ENCODE peak calls at places on chromosome 20, in four cellular contexts. X is HepG2, F is A549, M is K562. D is an unnamed sample.

GRCh38 chr20:13821876-13822275 is 37.0 kb downstream of the NDUFAF5 start:
- DNase-seq in X (no peak), F (no peak), M (no peak), D (no peak)

GRCh38 chr20:8722277-8722928 is 346.5 kb upstream of the PLCB4 start:
- DNase-seq in X (peak), F (peak), M (peak), D (peak)

GRCh38 chr20:52746190-52746589 is 226.0 kb upstream of the TSHZ2 start:
- DNase-seq in X (no peak), F (no peak), M (no peak), D (no peak)

GRCh38 chr20:52201395-52201794 is 9.8 kb upstream of the ZFP64 start:
- DNase-seq in X (no peak), F (no peak), M (no peak), D (no peak)

GRCh38 chr20:50325215-50325614 is 134.6 kb downstream of the CEBPB start:
- DNase-seq in X (no peak), F (no peak), M (no peak), D (no peak)

GRCh38 chr20:58078741-58079522 is 149.5 kb downstream of the ANKRD60 start:
- DNase-seq in X (no peak), F (no peak), M (no peak), D (no peak)

GRCh38 chr20:51861726-51862466 is 59.6 kb upstream of the SALL4 start:
- DNase-seq in X (no peak), F (no peak), M (no peak), D (no peak)

GRCh38 chr20:62666736-62667529 is 24.6 kb downstream of the SLCO4A1 start:
- DNase-seq in X (peak), F (no peak), M (no peak), D (peak)

GRCh38 chr20:58668901-58669286 is 17.8 kb downstream of the STX16 start:
- DNase-seq in X (no peak), F (no peak), M (no peak), D (no peak)

GRCh38 chr20:9021699-9022098 is 47.2 kb upstream of the PLCB4 start:
- DNase-seq in X (no peak), F (no peak), M (no peak), D (peak)

GRCh38 chr20:44118185-44119034 is 68.6 kb downstream of the JPH2 start:
- DNase-seq in X (no peak), F (no peak), M (no peak), D (no peak)

GRCh38 chr20:63210011-63210605 is 5.8 kb downstream of the YTHDF1 start:
- DNase-seq in X (no peak), F (no peak), M (no peak), D (no peak)

GRCh38 chr20:53319716-53320115 is 273.9 kb downstream of the ZNF217 start:
- DNase-seq in X (no peak), F (no peak), M (no peak), D (no peak)

GRCh38 chr20:47785321-47785899 is at the start of gene SULF2:
- DNase-seq in X (no peak), F (no peak), M (no peak), D (no peak)

GRCh38 chr20:34269996-34270627 is 28.9 kb downstream of the ASIP start:
- DNase-seq in X (no peak), F (no peak), M (no peak), D (no peak)

GRCh38 chr20:16115891-16116577 is 457.2 kb downstream of the KIF16B start:
- DNase-seq in X (no peak), F (no peak), M (no peak), D (no peak)

GRCh38 chr20:41119593-41120561 is 17.5 kb upstream of the PLCG1 start:
- DNase-seq in X (peak), F (no peak), M (no peak), D (no peak)

GRCh38 chr20:23165964-23166363 is 79.8 kb upstream of the CD93 start:
- DNase-seq in X (no peak), F (no peak), M (no peak), D (no peak)

GRCh38 chr20:23166563-23166962 is 80.4 kb upstream of the CD93 start:
- DNase-seq in X (no peak), F (no peak), M (no peak), D (no peak)

GRCh38 chr20:23163562-23163961 is 77.4 kb upstream of the CD93 start:
- DNase-seq in X (no peak), F (no peak), M (no peak), D (no peak)

GRCh38 chr20:23164176-23164601 is 78.1 kb upstream of the CD93 start:
- DNase-seq in X (peak), F (no peak), M (no peak), D (no peak)

DNA sequence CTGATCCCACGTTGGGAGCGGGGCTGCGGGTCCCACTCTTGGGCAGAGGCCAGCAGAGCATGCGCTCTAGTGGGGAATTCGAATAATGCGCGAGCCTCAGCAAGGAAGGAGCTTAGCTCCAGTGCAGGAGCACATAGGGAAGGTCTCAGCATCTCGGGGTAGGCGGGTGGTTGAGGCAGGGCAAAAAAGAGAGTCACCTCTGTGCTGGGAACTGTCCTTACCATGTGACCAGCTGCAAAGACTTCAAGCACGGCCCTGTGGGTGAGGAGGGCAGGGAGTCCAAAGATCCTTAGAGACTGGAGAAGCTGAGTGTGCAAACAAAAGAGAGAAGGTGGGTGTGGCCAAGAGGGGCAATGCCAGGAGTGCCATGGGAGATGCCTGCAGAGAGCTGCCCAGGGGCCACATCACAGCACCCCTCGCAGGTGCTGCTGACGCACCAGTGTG is 79.2 kb upstream of the CD93 start:
- DNase-seq in X (no peak), F (no peak), M (no peak), D (no peak)
- TF ChIP-seq MAZ in X (no peak), F (no peak), M (no peak), D (no peak)

GRCh38 chr20:25308671-25309394 is 60.9 kb downstream of the PYGB start:
- DNase-seq in X (peak), F (no peak), M (peak), D (peak)

GRCh38 chr20:25308083-25308491 is 60.2 kb downstream of the PYGB start:
- DNase-seq in X (no peak), F (no peak), M (no peak), D (no peak)

GRCh38 chr20:25310921-25311728 is 63.2 kb downstream of the PYGB start:
- DNase-seq in X (peak), F (no peak), M (no peak), D (peak)

GRCh38 chr20:25310268-25310920 is 62.5 kb downstream of the PYGB start:
- DNase-seq in X (peak), F (peak), M (peak), D (peak)

DNA sequence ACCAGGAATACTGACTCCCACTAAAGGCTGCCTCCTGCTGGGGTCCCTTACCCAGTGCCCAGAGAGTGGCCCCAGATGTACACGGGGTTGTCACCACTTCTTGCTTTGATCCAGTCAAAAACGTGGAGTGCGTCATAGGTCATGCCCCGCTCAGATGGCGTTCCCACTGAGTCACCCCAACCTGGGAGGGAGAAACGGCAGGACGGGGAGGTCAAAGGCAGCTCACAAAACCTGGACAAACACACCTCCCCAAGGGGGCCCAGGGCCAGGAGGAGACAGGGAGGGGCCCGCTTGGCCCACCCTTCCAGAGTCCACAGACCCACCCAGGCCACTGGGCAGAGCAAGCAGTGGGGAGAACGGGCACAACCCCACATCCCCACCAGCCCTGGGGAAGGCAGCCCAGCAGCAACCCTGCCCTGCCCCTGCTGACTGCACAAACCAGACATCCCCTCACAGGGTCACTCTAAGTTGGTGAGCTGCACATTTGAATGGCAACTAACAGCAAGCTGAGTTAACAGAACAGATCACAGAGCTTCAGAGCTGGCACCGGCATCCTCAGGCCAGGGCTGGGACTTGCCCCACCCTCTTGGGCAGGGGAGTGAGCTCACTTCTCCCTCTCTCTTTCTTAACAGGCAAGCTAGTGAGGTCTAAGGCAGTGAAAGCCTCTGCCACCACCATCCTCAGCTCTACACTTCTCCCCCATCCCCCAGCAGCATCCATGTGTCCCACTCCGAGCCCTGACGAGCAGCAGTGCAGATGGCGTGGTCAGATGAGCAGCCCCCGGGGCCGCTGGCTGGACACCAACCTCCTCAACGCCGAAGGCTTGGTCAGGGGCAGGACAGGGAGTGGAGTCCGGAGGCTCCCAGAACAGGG is 61.7 kb downstream of the PYGB start:
- DNase-seq in X (peak), F (peak), M (peak), D (peak)
- TF ChIP-seq MAZ in X (no peak), F (peak), M (no peak), D (peak)

DNA sequence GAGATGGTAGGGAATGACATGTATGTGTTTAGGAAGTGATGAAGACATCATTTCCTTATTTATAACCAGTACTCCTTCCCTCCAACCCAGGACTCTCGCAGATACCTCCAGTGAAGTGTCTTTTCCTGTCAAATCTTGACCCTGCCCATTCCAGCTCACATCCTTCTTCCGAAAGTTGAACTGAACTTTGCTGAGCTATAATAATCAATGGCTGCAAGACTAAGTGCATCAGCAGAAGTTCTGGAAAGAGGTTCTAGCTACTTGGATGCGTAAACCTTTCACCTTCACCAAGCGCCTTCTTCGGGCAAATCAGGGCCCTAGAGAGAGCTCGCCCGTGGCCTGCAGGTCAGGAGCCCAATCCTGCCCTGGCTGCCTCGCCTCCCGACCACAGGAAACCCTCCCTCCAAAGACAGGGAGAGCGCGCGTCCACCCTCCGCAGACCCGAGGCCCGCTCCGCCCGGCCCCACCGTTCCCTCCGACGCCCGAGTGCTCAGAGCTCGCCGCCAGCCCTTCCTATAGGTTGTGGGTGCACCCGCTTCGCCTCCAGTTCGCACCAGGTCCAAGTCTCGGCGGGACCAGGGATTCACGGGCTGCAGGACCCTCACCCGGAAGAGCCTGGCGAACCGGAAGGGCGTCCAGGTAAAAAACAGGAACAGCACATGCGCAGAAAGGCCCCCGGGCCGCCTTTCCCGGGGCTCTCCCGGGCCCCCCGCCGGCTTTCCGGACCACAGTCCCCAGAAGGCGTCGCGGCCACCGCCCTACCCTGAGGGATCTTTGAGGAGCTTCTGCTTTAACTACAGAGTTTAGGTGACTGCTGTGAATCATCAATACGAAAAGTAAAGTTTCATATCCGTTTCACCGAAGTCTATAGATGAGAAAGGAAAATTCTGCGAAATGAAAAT is at the start of gene ZNF334:
- DNase-seq in X (peak), F (no peak), M (peak), D (peak)
- TF ChIP-seq MAZ in X (no peak), F (no peak), M (no peak), D (no peak)

DNA sequence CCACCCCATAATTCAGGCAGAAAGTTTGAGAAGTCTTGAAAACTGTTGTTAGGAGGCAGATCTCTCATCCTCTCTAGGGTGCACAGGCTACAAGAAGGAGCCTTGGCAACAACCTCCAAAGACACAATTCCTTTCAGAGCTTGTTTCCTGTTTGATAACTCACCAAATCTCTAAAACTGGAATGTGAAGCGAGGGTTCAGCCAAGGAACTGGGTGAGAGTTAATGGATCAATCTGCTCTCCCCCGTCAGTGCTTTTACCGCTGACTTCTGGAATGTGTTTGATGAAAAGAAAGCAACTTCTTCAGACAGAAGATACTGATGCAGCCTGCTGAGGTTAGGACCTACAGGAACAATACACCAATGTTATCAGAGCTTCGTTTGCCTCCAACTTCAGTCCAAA is 171.8 kb upstream of the BMP2 start:
- DNase-seq in X (no peak), F (no peak), M (no peak), D (peak)
- TF ChIP-seq MAZ in X (no peak), F (no peak), M (no peak), D (no peak)

GRCh38 chr20:18046535-18046934 is 11.2 kb downstream of the OVOL2 start:
- DNase-seq in X (no peak), F (no peak), M (no peak), D (no peak)
- TF ChIP-seq MAZ in X (no peak), F (no peak), M (no peak), D (no peak)

GRCh38 chr20:5511505-5511904 is 194.8 kb upstream of the PROKR2 start:
- DNase-seq in X (no peak), F (no peak), M (no peak), D (no peak)

GRCh38 chr20:5510446-5510845 is 193.7 kb upstream of the PROKR2 start:
- DNase-seq in X (no peak), F (no peak), M (no peak), D (no peak)

GRCh38 chr20:5511930-5512329 is 195.2 kb upstream of the PROKR2 start:
- DNase-seq in X (no peak), F (no peak), M (no peak), D (no peak)

GRCh38 chr20:5511082-5511481 is 194.3 kb upstream of the PROKR2 start:
- DNase-seq in X (no peak), F (no peak), M (no peak), D (no peak)

GRCh38 chr20:5513975-5514516 is 197.3 kb upstream of the PROKR2 start:
- DNase-seq in X (peak), F (peak), M (no peak), D (peak)
- TF ChIP-seq MAZ in X (peak), F (no peak), M (no peak), D (no peak)

DNA sequence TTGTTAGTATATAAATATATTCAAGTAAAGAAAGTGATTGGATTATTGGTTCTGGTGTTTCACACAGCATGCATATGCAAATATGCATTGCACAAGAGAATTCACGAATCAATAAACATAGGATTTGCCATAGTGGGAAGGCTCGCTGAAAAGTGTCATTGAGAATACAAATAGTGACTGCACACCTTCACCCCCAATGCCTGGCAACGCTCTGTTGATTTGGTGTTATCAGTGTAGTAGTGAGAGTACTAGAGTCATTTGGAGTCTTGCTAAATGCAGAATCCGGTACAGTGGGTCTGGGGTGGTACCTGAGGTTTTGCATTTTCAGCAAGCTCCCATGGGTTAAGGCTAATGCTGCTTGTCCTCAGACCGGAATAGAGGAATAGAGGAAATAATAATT is 49.7 kb upstream of the NAA20 start:
- DNase-seq in X (no peak), F (no peak), M (no peak), D (no peak)
- TF ChIP-seq MAZ in X (no peak), F (no peak), M (no peak), D (no peak)

GRCh38 chr20:25705830-25706351 is 9.2 kb upstream of the ZNF337 start:
- DNase-seq in X (no peak), F (no peak), M (no peak), D (no peak)

GRCh38 chr20:25707695-25708094 is 11.0 kb upstream of the ZNF337 start:
- DNase-seq in X (no peak), F (no peak), M (no peak), D (no peak)

GRCh38 chr20:25706793-25707192 is 10.1 kb upstream of the ZNF337 start:
- DNase-seq in X (no peak), F (no peak), M (no peak), D (no peak)
- TF ChIP-seq MAZ in X (no peak), F (no peak), M (no peak), D (no peak)

D was measured in IMR-90.